ENCODE peak calls at places on chromosomes 13 and 19, in five cellular contexts. E, D, J, F and P are unnamed samples.

GRCh38 chr13:48437381-48437780 is 24.5 kb upstream of the LPAR6 start:
- DNase-seq in J (peak; percentile 70), F (no peak), D (no peak), E (peak; percentile 73), P (peak; percentile 76)

GRCh38 chr13:80361883-80362327 is 21.0 kb upstream of the SPRY2 start:
- DNase-seq in F (no peak), E (no peak), J (peak; percentile 78), D (no peak), P (no peak)

GRCh38 chr19:51071006-51071405 is 6.1 kb upstream of the KLK13 start:
- DNase-seq in F (no peak), J (peak; percentile 39), D (no peak), E (no peak), P (no peak)

GRCh38 chr13:20144141-20144850 is 16.6 kb downstream of the GJA3 start:
- DNase-seq in D (no peak), J (no peak), F (no peak), E (no peak), P (no peak)

GRCh38 chr19:34067861-34068271 is 104.4 kb upstream of the LSM14A start:
- DNase-seq in D (no peak), J (no peak), E (no peak), F (no peak), P (no peak)

GRCh38 chr19:46271488-46272197 is 25.2 kb upstream of the HIF3A start:
- DNase-seq in J (peak; percentile 83), E (no peak), D (peak; percentile 55), F (peak; percentile 40), P (no peak)

GRCh38 chr13:74770361-74770760 is 636.2 kb upstream of the KLF12 start:
- DNase-seq in D (peak; percentile 59), F (peak; percentile 87), J (peak; percentile 76), E (no peak), P (no peak)

GRCh38 chr19:20482721-20483120 is 82.9 kb downstream of the ZNF737 start:
- DNase-seq in J (no peak), D (no peak), F (no peak), E (no peak), P (no peak)

DNA sequence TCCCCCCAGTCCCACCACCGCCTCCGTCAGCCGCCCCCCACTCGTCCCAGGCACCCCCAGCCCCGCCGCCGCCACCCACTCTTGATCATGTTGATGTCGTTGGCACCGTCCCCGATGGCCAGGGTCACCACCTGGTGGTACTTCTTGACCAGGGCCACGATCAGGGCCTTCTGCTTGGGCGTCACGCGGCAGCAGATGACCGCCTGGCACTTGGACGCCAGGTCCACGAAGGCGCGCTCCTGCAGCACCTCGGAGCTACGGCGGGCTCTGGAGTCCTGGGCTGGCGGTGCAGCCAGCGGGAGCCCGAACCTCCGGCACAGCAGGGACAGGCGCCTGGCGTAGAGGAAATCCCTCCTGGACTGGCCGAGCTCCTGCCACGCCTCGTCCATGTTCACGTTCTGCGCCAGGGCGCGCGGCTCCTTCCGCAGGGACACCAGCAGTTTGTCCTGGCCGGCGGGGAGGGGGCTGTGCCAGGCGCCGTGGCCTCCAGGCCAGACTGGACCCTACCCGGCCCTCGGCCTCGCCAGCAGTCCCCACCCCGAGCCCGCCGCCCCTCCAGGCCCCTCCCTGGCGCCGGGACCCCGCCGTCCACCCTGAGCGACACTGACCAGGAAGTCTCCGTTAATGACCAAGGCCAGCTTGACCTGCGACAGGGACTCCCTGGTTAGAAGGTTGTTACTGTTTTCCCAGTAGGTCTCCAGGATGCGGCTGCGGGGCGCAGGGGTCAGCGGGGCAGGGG is 22.6 kb downstream of the ATP8B3 start:
- DNase-seq in F (no peak), J (no peak), E (no peak), D (no peak), P (no peak)
- H3K4me3 ChIP-seq in F (no peak overlapping the region), J (no peak overlapping the region), E (peak overlapping the region; percentile 7), D (no peak overlapping the region), P (peak overlapping the region; percentile 28)

DNA sequence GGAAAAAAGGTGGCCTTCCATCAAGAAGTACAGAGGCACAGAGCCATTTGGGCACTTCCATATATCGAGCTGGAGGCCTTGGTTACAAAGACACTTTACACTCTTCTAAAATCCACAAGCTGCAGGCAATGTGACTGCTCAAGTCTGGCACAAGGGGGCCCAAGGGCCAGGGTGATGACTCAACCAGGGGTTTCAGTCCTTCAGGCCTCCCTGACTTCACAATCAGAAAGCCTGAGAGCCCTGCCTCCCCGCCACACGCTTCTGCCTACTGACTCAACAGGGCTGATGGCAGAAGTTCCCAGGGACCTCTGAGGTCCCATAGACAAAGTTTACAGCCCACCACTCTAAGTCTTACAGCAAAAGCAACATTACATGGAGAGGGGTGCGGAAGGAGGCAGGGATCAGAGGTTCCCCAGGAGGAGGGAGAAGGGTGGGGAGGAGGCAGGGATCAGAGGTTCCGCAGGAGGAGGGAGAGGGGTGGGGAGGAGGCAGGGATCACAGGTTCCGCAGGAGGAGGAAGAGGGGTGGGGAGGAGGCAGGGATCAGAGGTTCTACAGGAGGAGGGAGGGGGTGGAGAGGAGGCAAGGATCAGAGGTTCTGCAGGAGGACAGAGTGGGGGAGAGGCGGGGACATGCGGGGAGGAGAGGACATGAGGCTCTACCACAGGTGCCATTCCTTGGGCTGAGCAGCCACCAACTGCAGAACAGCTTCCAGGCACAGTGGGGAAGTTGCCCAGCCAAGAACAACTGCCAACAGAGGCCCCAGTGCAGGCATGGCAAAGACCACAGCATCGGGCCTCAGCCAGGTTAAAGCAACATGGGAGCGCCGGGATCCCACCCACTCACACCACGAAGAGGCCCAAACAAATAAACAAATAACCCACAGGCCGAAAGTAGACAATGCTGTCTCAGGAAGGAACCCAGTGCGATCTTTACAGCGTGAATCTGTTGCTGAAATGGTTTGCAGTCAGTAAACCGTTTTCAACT is 52.0 kb downstream of the SLC7A1 start:
- DNase-seq in D (no peak), J (no peak), F (no peak), E (no peak), P (no peak)
- TF ChIP-seq CTCF in D (no peak), J (no peak), F (no peak), E (no peak), P (no peak)

GRCh38 chr19:40687525-40688016 is 2.9 kb downstream of the NUMBL start:
- DNase-seq in E (peak; percentile 81), F (no peak), J (peak; percentile 80), D (no peak), P (peak; percentile 93)

GRCh38 chr19:40686882-40687524 is 3.4 kb downstream of the NUMBL start:
- DNase-seq in D (no peak), J (no peak), F (no peak), E (no peak), P (no peak)

GRCh38 chr19:40688987-40689338 is 1.5 kb downstream of the NUMBL start:
- DNase-seq in D (no peak), E (no peak), J (peak; percentile 7), F (no peak), P (no peak)

GRCh38 chr19:40689339-40690049 is 957 bp downstream of the NUMBL start:
- DNase-seq in D (no peak), E (peak; percentile 44), F (no peak), J (peak; percentile 7), P (no peak)

GRCh38 chr19:40688294-40688693 is 2.2 kb downstream of the NUMBL start:
- DNase-seq in E (no peak), D (no peak), J (peak; percentile 2), F (no peak), P (no peak)
- H3K4me3 ChIP-seq in E (peak overlapping the region; percentile 51), D (peak overlapping the region; percentile 97), J (no peak overlapping the region), F (no peak overlapping the region), P (no peak overlapping the region)

GRCh38 chr19:43316591-43317319 is 36.7 kb upstream of the CD177 start:
- DNase-seq in E (no peak), D (no peak), F (no peak), J (peak; percentile 28), P (no peak)
- TF ChIP-seq CTCF in E (no peak), D (peak; percentile 44), F (peak; percentile 80), J (peak; percentile 50), P (no peak)

GRCh38 chr19:55199620-55200204 is 9.6 kb downstream of the PTPRH start:
- DNase-seq in F (no peak), E (no peak), J (no peak), D (no peak), P (no peak)
- H3K4me3 ChIP-seq in F (no peak overlapping the region), E (no peak overlapping the region), J (no peak overlapping the region), D (no peak overlapping the region), P (no peak overlapping the region)

DNA sequence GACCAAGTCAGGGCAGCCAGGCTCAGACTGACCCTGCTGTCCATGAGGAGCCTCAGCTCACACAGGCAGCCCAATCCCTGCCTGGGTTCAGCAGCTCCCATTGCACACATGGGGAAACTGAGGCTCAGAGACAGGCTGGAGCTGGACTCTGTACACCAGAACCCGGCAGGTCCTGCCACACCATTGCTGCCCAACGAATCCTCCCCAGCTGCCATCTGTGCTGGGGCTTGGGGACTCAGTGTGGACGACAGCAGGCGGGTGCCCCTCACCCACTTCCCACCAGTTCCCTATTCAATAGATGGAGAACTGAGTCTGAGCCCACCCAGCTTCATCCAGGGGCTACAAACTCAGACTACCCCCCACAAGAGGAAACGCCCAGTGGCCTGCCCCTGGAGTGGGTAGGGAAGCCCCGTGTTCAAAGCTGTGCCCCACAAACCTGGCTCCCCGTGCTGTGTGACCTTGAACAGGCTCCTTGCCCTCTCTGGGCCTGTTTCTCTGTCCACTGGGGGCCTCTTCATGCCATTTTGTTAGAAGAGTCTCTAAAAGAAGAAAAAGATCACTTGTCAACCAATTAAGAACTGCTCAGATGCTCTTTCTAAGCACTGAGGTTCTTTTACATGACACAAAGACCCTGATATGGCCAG is 50.8 kb downstream of the AP1M1 start:
- DNase-seq in D (no peak), J (no peak), F (no peak), E (no peak), P (no peak)
- TF ChIP-seq CTCF in D (no peak), J (no peak), F (no peak), E (no peak), P (no peak)

GRCh38 chr13:111123221-111123620 is 8.1 kb downstream of the ARHGEF7 start:
- DNase-seq in E (no peak), J (no peak), D (no peak), F (no peak), P (no peak)
- H3K4me3 ChIP-seq in E (no peak overlapping the region), J (no peak overlapping the region), D (no peak overlapping the region), F (no peak overlapping the region), P (no peak overlapping the region)